ENCODE peak calls at places on chromosomes 16 and 17, in seven cellular contexts. H, C, I, W, K, X and F are unnamed samples.

GRCh38 chr17:79835953-79836951 is 3.0 kb downstream of the CBX4 start:
- DNase-seq in H (peak), I (peak), C (no peak), K (no peak), W (peak), X (no peak), F (peak)

GRCh38 chr16:16083421-16084156 is 134.2 kb downstream of the ABCC1 start:
- DNase-seq in W (peak), C (no peak), X (no peak), K (peak), H (no peak), I (peak), F (peak)

GRCh38 chr16:62077998-62078397 is 41.8 kb upstream of the CDH8 start:
- DNase-seq in H (peak), I (no peak), K (no peak), W (no peak), X (no peak), C (peak), F (no peak)

GRCh38 chr17:10117085-10117484 is 81.3 kb downstream of the GAS7 start:
- DNase-seq in W (no peak), K (no peak), I (no peak), H (no peak), X (no peak), C (no peak), F (no peak)

GRCh38 chr16:21656795-21657768 is 4.7 kb upstream of the IGSF6 start:
- DNase-seq in K (peak), W (peak), H (no peak), C (peak), X (peak), I (peak), F (peak)

GRCh38 chr17:79975498-79976134 is 60.1 kb downstream of the TBC1D16 start:
- DNase-seq in C (no peak), X (no peak), H (no peak), I (no peak), K (no peak), W (no peak), F (no peak)

GRCh38 chr17:78597923-78598545 is 20.8 kb upstream of the DNAH17 start:
- DNase-seq in W (no peak), I (no peak), C (no peak), X (no peak), K (no peak), H (no peak), F (no peak)

GRCh38 chr17:79778504-79779087 is 648 bp downstream of the CBX2 start:
- DNase-seq in W (peak), K (no peak), I (no peak), X (no peak), H (no peak), C (peak), F (peak)

GRCh38 chr17:60959696-60960095 is 282.0 kb downstream of the BCAS3 start:
- DNase-seq in X (no peak), W (no peak), I (no peak), K (peak), C (no peak), H (no peak), F (no peak)

GRCh38 chr16:16096161-16096857 is 127.0 kb downstream of the ABCC6 start:
- DNase-seq in I (no peak), H (no peak), X (no peak), C (no peak), W (no peak), K (no peak), F (no peak)

GRCh38 chr16:49474741-49475140 is 101.1 kb downstream of the C16orf78 start:
- DNase-seq in I (no peak), W (no peak), H (no peak), K (no peak), X (no peak), C (no peak), F (no peak)

GRCh38 chr16:46972971-46973456 is 460 bp downstream of the DNAJA2 start:
- DNase-seq in H (no peak), I (no peak), C (peak), W (peak), K (peak), X (no peak), F (peak)

GRCh38 chr17:45222273-45222993 is 748 bp downstream of the FMNL1 start:
- DNase-seq in H (no peak), K (no peak), I (no peak), C (peak), W (peak), X (no peak), F (peak)

GRCh38 chr16:3819741-3820724 is 60.5 kb downstream of the CREBBP start:
- DNase-seq in H (no peak), W (peak), K (no peak), X (no peak), C (peak), I (peak), F (peak)

GRCh38 chr16:85520853-85521736 is 92.0 kb upstream of the GSE1 start:
- DNase-seq in C (no peak), X (no peak), H (no peak), K (peak), W (no peak), I (peak), F (peak)

GRCh38 chr16:79283578-79283977 is 317.0 kb downstream of the MAF start:
- DNase-seq in H (no peak), K (no peak), C (no peak), W (no peak), I (no peak), X (no peak), F (no peak)

GRCh38 chr17:222172-222571 is 40.7 kb upstream of the DOC2B start:
- DNase-seq in I (no peak), K (no peak), X (no peak), W (no peak), H (no peak), C (no peak), F (no peak)

GRCh38 chr16:21608647-21609328 is 9.4 kb downstream of the METTL9 start:
- DNase-seq in I (no peak), W (no peak), C (no peak), H (no peak), K (no peak), X (no peak), F (no peak)

GRCh38 chr17:63601439-63602371 is 1.0 kb downstream of the TACO1 start:
- DNase-seq in X (no peak), K (peak), W (peak), C (no peak), H (no peak), I (no peak), F (no peak)

GRCh38 chr16:68786685-68787418 is 49.8 kb downstream of the CDH1 start:
- DNase-seq in H (no peak), X (no peak), W (no peak), C (no peak), I (no peak), K (peak), F (no peak)

GRCh38 chr17:31269178-31269577 is 27.9 kb downstream of the OMG start:
- DNase-seq in I (no peak), K (peak), W (no peak), C (no peak), H (no peak), X (no peak), F (no peak)

GRCh38 chr17:20206591-20206990 is 197.4 kb downstream of the SPECC1 start:
- DNase-seq in C (no peak), H (no peak), X (no peak), I (no peak), K (no peak), W (no peak), F (no peak)

GRCh38 chr17:50037321-50038107 is 18.4 kb upstream of the ITGA3 start:
- DNase-seq in I (no peak), W (no peak), X (no peak), K (no peak), H (no peak), C (peak), F (no peak)

GRCh38 chr16:85574672-85575475 is 38.2 kb upstream of the GSE1 start:
- DNase-seq in C (peak), I (no peak), H (no peak), K (no peak), W (no peak), X (no peak), F (peak)

GRCh38 chr16:27978876-27979275 is 84.6 kb downstream of the GSG1L start:
- DNase-seq in C (no peak), I (no peak), K (no peak), X (no peak), W (no peak), H (no peak), F (no peak)

GRCh38 chr16:8905168-8905762 is 23.1 kb downstream of the LITAFD start:
- DNase-seq in X (no peak), K (peak), I (peak), C (peak), W (peak), H (no peak), F (peak)

GRCh38 chr17:39711851-39712250 is 12.0 kb downstream of the ERBB2 start:
- DNase-seq in W (no peak), H (no peak), I (no peak), C (no peak), X (no peak), K (no peak), F (no peak)

GRCh38 chr17:37176683-37177082 is 199.1 kb upstream of the C17orf78 start:
- DNase-seq in C (no peak), K (no peak), W (no peak), X (no peak), I (no peak), H (no peak), F (no peak)

GRCh38 chr17:60066576-60066975 is 12.1 kb downstream of the HEATR6 start:
- DNase-seq in X (no peak), H (no peak), I (no peak), W (no peak), C (no peak), K (no peak), F (no peak)

DNA sequence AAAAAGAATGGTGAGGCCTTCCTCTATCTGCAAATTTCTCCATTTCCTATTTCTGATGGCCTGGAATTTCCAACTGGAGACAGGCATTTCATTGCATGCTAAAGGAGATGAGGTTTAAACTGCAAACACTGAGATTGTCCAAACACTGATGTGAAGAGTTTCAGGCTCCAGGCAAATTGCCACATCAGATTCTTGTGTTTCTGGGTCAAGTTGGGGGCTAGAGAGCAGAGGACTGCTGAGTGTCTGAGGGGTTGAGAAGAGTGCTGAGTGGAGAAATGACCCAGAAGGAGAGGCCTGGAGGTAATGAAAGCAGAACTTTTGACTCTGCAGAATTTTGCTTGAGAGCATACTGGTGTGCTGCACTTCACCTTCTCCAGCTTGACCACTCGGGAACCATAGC is 216.7 kb upstream of the MPHOSPH6 start:
- DNase-seq in H (no peak), C (no peak), K (no peak), I (no peak), X (no peak), W (no peak), F (no peak)
- TF ChIP-seq JUND in H (no peak), C (no peak), K (no peak), I (no peak), X (no peak), W (no peak), F (no peak)

GRCh38 chr16:84062734-84063640 is 20.4 kb upstream of the SLC38A8 start:
- DNase-seq in H (peak), W (peak), C (peak), K (peak), X (no peak), I (peak), F (peak)
- TF ChIP-seq JUND in H (peak), W (peak), C (peak), K (no peak), X (no peak), I (no peak), F (no peak)

DNA sequence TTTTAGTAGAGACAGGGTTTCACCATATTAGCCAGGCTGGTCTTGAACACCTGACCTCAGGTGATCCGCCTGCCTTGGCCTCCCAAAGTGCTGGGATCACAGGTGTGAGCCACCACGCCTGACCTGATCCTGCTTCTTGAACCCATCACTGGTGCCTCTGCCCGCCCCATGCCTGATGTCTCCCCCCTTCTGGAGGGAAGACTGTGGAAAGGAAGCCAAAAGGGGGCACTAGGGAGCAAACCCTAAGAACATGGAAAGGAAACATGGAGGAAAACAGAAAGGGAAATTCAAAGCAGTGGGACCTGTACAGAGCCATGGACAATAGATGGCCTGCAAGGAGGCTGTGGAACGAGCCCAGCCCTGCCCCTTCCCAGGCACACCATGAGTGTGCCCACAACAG is 31.1 kb upstream of the FASN start:
- DNase-seq in C (peak), X (no peak), H (no peak), W (peak), K (no peak), I (peak), F (no peak)
- TF ChIP-seq JUND in C (no peak), X (no peak), H (no peak), W (no peak), K (peak), I (no peak), F (no peak)

GRCh38 chr16:11736903-11737302 is 5.8 kb downstream of the TXNDC11 start:
- DNase-seq in I (no peak), X (no peak), W (no peak), C (no peak), K (no peak), H (no peak), F (no peak)

GRCh38 chr16:11737678-11738077 is 5.0 kb downstream of the TXNDC11 start:
- DNase-seq in C (no peak), X (no peak), W (no peak), K (no peak), I (no peak), H (no peak), F (no peak)

GRCh38 chr16:11734653-11735043 is 8.0 kb downstream of the TXNDC11 start:
- DNase-seq in H (no peak), K (no peak), I (no peak), W (no peak), X (no peak), C (no peak), F (no peak)

GRCh38 chr16:11735801-11736200 is 6.9 kb downstream of the TXNDC11 start:
- DNase-seq in K (no peak), C (no peak), W (no peak), X (no peak), H (no peak), I (no peak), F (no peak)

GRCh38 chr16:11734025-11734652 is 8.5 kb downstream of the TXNDC11 start:
- DNase-seq in I (no peak), C (no peak), X (no peak), K (no peak), H (no peak), W (peak), F (no peak)
- TF ChIP-seq JUND in I (no peak), C (no peak), X (no peak), K (no peak), H (no peak), W (peak), F (no peak)